ENCODE peak calls at places on chromosomes 4 and X, in six cellular contexts. V is CD8-positive, alpha-beta memory T cell; I is Panc1; M is left ventricle myocardium inferior; O is PC-9; C is A673. E is an unnamed sample.
A peak's percentile ranks its signal among the peaks of the same experiment; 100 is the strongest.

GRCh38 chrX:18099745-18100144 is 120.9 kb downstream of the BEND2 start:
- DNase-seq in V (no peak), I (no peak), M (no peak), O (no peak), C (no peak), E (no peak)

GRCh38 chr4:117692538-117692937 is 341.7 kb upstream of the NDST3 start:
- DNase-seq in V (no peak), I (no peak), M (no peak), O (no peak), C (no peak), E (no peak)

GRCh38 chr4:1315838-1316536 is 26.3 kb downstream of the MAEA start:
- DNase-seq in V (no peak), I (no peak), M (no peak), O (no peak), C (no peak), E (no peak)

GRCh38 chr4:177573487-177573886 is 131.2 kb upstream of the AGA start:
- DNase-seq in V (no peak), I (no peak), M (no peak), O (no peak), C (peak; percentile 18), E (no peak)

GRCh38 chr4:163447481-163447880 is 26.1 kb downstream of the TKTL2 start:
- DNase-seq in V (no peak), I (no peak), M (no peak), O (no peak), C (no peak), E (no peak)

GRCh38 chr4:15469402-15470148 is at the start of gene CC2D2A:
- DNase-seq in V (no peak), I (no peak), M (no peak), O (peak; percentile 28), C (no peak), E (no peak)

GRCh38 chr4:81466841-81467671 is 4.7 kb downstream of the RASGEF1B start:
- DNase-seq in V (peak; percentile 65), I (peak; percentile 54), M (no peak), O (peak; percentile 35), C (peak; percentile 71), E (peak; percentile 22)

GRCh38 chr4:175215657-175216056 is 297.5 kb downstream of the ADAM29 start:
- DNase-seq in V (no peak), I (no peak), M (no peak), O (no peak), C (no peak), E (no peak)

GRCh38 chrX:132016628-132017430 is 6.3 kb upstream of the STK26 start:
- DNase-seq in V (no peak), I (no peak), M (no peak), O (no peak), C (no peak), E (no peak)

GRCh38 chr4:186789671-186790070 is 66.0 kb upstream of the FAT1 start:
- DNase-seq in V (no peak), I (no peak), M (no peak), O (no peak), C (no peak), E (no peak)

GRCh38 chrX:30570505-30570904 is 7.1 kb downstream of the TASL start:
- DNase-seq in V (no peak), I (no peak), M (no peak), O (no peak), C (peak; percentile 41), E (no peak)

GRCh38 chrX:16222123-16222522 is 54.8 kb downstream of the MAGEB17 start:
- DNase-seq in V (no peak), I (no peak), M (no peak), O (no peak), C (no peak), E (no peak)

GRCh38 chr4:128390475-128390996 is 102.9 kb upstream of the PGRMC2 start:
- DNase-seq in V (no peak), I (no peak), M (no peak), O (no peak), C (no peak), E (no peak)

GRCh38 chrX:95629737-95630136 is 1054.9 kb upstream of the DIAPH2 start:
- DNase-seq in V (no peak), I (no peak), M (no peak), O (no peak), C (peak; percentile 2), E (no peak)

GRCh38 chr4:95835672-95836071 is 4.2 kb upstream of the PDHA2 start:
- DNase-seq in V (no peak), I (no peak), M (no peak), O (no peak), C (peak; percentile 49), E (no peak)

GRCh38 chr4:116453127-116453526 is 632.2 kb downstream of the TRAM1L1 start:
- DNase-seq in V (no peak), I (no peak), M (no peak), O (no peak), C (no peak), E (no peak)

GRCh38 chr4:149706942-149707341 is 108.7 kb downstream of the IQCM start:
- DNase-seq in V (no peak), I (no peak), M (no peak), O (no peak), C (peak; percentile 27), E (no peak)

GRCh38 chr4:37837446-37837845 is 11.0 kb downstream of the PGM2 start:
- DNase-seq in V (no peak), I (no peak), M (no peak), O (no peak), C (peak; percentile 83), E (no peak)

GRCh38 chr4:120773641-120774040 is 148.9 kb downstream of the PRDM5 start:
- DNase-seq in V (no peak), I (no peak), M (no peak), O (no peak), C (no peak), E (no peak)

GRCh38 chr4:6999172-7000086 is 43.7 kb upstream of the TADA2B start:
- DNase-seq in V (no peak), I (no peak), M (no peak), O (peak; percentile 79), C (no peak), E (no peak)

GRCh38 chr4:60034371-60034770 is 1165.8 kb upstream of the ADGRL3 start:
- DNase-seq in V (no peak), I (no peak), M (no peak), O (no peak), C (no peak), E (no peak)

GRCh38 chr4:140866492-140867005 is 110.4 kb upstream of the TBC1D9 start:
- DNase-seq in V (no peak), I (no peak), M (no peak), O (no peak), C (no peak), E (no peak)

GRCh38 chrX:151386838-151387459 is 10.1 kb upstream of the VMA21 start:
- DNase-seq in V (no peak), I (no peak), M (peak; percentile 22), O (no peak), C (no peak), E (no peak)

GRCh38 chr4:75985116-75985515 is 5.6 kb downstream of the SDAD1 start:
- DNase-seq in V (no peak), I (no peak), M (no peak), O (no peak), C (no peak), E (no peak)

GRCh38 chr4:3240936-3241522 is 7.9 kb upstream of the MSANTD1 start:
- DNase-seq in V (no peak), I (no peak), M (no peak), O (no peak), C (no peak), E (no peak)
- H3K4me3 ChIP-seq in V (no peak overlapping the region), I (no peak overlapping the region), M (no peak overlapping the region), O (no peak overlapping the region), C (no peak overlapping the region), E (no peak overlapping the region)

GRCh38 chr4:12957108-12957507 is 527.0 kb downstream of the RAB28 start:
- DNase-seq in V (no peak), I (no peak), M (no peak), O (no peak), C (no peak), E (no peak)
- H3K27ac ChIP-seq in V (no peak overlapping the region), I (no peak overlapping the region), M (no peak overlapping the region), O (no peak overlapping the region), C (no peak overlapping the region), E (no peak overlapping the region)

GRCh38 chr4:112511294-112512118 is 4.5 kb downstream of the NEUROG2 start:
- DNase-seq in V (no peak), I (no peak), M (no peak), O (no peak), C (no peak), E (no peak)

GRCh38 chr4:112510468-112511293 is 5.3 kb downstream of the NEUROG2 start:
- DNase-seq in V (no peak), I (no peak), M (no peak), O (no peak), C (no peak), E (no peak)

GRCh38 chr4:112514079-112514448 is 1.9 kb downstream of the NEUROG2 start:
- DNase-seq in V (no peak), I (no peak), M (no peak), O (no peak), C (no peak), E (no peak)

GRCh38 chr4:112510191-112510467 is 5.9 kb downstream of the NEUROG2 start:
- DNase-seq in V (no peak), I (no peak), M (no peak), O (no peak), C (no peak), E (no peak)

DNA sequence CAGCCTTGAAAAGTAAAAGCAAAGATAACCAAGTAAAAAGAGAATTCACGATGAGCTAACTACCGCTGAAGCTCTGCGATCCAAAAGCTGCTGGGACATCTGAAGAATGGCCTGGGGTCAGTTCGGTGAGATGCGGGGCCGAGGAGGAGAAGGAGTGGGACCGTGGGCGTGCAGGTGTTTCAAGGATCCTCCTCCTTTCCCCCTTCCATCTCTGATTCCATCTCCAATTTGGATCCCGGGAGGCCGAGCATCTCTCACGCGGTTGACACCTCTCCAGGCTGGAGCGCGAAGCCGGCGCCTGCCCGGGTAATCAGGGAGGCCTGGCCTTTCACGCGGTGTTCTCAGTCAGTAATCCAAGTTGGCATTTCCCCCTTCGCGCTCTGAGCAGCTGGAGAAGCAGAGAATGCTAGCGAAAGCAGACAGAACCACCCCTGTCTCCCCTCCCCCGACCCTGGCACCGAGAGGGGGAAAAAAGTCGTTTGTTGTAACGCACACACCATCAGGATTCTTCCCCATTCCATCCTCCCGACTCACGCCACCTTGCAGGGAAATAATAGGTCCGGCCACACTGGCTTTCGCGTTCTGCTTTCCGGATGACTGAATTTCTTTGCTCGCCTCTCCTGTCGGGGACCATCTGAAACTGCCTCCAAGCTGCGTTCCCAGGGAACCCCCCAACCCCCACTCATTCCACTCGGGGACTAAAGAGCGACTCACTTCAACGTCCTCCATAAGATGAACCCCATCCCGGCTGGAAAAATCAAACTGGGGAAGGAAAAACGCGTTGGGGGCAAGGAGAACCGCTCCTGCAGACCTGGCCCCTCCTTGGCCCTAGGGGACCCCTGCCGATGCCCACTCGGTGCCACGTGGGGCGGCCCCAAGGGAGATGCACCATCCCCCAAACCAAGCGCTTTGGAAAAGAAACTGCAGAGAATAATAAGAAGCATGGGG is 6.5 kb downstream of the NEUROG2 start:
- DNase-seq in V (no peak), I (no peak), M (no peak), O (peak; percentile 41), C (no peak), E (no peak)
- H3K4me3 ChIP-seq in V (no peak overlapping the region), I (peak overlapping the region; percentile 34), M (peak overlapping the region; percentile 39), O (no peak overlapping the region), C (peak overlapping the region; percentile 36), E (peak overlapping the region; percentile 39)

DNA sequence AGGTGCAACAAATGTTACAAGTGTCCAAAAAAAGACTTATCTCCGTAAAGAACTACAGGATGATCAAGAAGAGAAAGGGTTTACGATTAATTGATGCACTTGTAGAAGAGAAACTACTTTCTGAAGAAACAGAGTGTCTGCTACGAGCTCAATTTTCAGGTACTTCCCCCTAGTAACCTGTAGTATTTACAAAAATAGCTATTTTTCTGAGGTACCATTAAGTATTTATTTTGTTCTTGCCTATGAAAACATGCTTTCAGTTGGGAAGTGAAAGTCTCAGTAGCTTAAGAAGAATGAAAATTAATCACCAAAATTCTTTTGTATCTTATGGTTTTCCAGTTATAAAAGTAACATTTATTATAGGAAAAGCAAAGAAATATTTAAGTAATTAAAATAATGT is 5.9 kb downstream of the THAP9 start:
- DNase-seq in V (no peak), I (no peak), M (no peak), O (no peak), C (no peak), E (no peak)
- H3K27ac ChIP-seq in V (no peak overlapping the region), I (no peak overlapping the region), M (no peak overlapping the region), O (no peak overlapping the region), C (no peak overlapping the region), E (no peak overlapping the region)

E was measured in gastrocnemius medialis.